ENCODE peak calls at places on chromosomes 11 and 22, in seven cellular contexts. W is coronary artery; D is RPMI7951; I is HT1080; A is CD8-positive, alpha-beta T cell; C is hippocampal formation; Y is cardiac septum. V is an unnamed sample.

GRCh38 chr11:18617688-18618340 is 16.3 kb downstream of the SPTY2D1 start:
- DNase-seq in W (peak; percentile 14), D (peak; percentile 23), I (peak; percentile 45), A (no peak), C (no peak), Y (no peak), V (no peak)

GRCh38 chr11:69292221-69292648 is 1.7 kb upstream of the MYEOV start:
- DNase-seq in W (no peak), D (no peak), I (peak; percentile 18), A (peak; percentile 25), C (no peak), Y (no peak), V (no peak)

GRCh38 chr11:111494040-111494439 is 18.1 kb downstream of the BTG4 start:
- DNase-seq in W (no peak), D (no peak), I (no peak), A (no peak), C (no peak), Y (no peak), V (no peak)

GRCh38 chr11:45149483-45150056 is 3.1 kb downstream of the PRDM11 start:
- DNase-seq in W (peak; percentile 65), D (no peak), I (no peak), A (no peak), C (no peak), Y (peak; percentile 43), V (no peak)

GRCh38 chr11:83726316-83726715 is 440.1 kb upstream of the CCDC90B start:
- DNase-seq in W (no peak), D (no peak), I (no peak), A (no peak), C (no peak), Y (no peak), V (no peak)

GRCh38 chr11:33615751-33616150 is 84.9 kb downstream of the C11orf91 start:
- DNase-seq in W (no peak), D (no peak), I (no peak), A (no peak), C (no peak), Y (no peak), V (no peak)

GRCh38 chr11:127288926-127289325 is 288.4 kb upstream of the KIRREL3 start:
- DNase-seq in W (no peak), D (no peak), I (no peak), A (no peak), C (no peak), Y (no peak), V (no peak)

GRCh38 chr22:39717099-39717498 is 146.5 kb downstream of the CACNA1I start:
- DNase-seq in W (no peak), D (no peak), I (no peak), A (no peak), C (no peak), Y (peak; percentile 9), V (no peak)

GRCh38 chr11:133951484-133952198 is 5.1 kb downstream of the IGSF9B start:
- DNase-seq in W (peak; percentile 90), D (peak; percentile 49), I (peak; percentile 27), A (no peak), C (no peak), Y (no peak), V (no peak)

GRCh38 chr11:63951779-63952536 is 13.2 kb downstream of the NAA40 start:
- DNase-seq in W (no peak), D (no peak), I (no peak), A (no peak), C (no peak), Y (no peak), V (no peak)

GRCh38 chr11:66542362-66542761 is 3.5 kb downstream of the ZDHHC24 start:
- DNase-seq in W (no peak), D (peak; percentile 32), I (peak; percentile 60), A (no peak), C (no peak), Y (no peak), V (no peak)

GRCh38 chr22:44185237-44186120 is 4.8 kb downstream of the PARVG start:
- DNase-seq in W (no peak), D (no peak), I (no peak), A (no peak), C (no peak), Y (no peak), V (no peak)

GRCh38 chr11:73312806-73313403 is 4.8 kb downstream of the ARHGEF17 start:
- DNase-seq in W (no peak), D (peak; percentile 59), I (no peak), A (no peak), C (no peak), Y (no peak), V (no peak)

GRCh38 chr11:65434057-65434666 is 11.6 kb downstream of the NEAT1 start:
- DNase-seq in W (peak; percentile 69), D (no peak), I (no peak), A (no peak), C (no peak), Y (peak; percentile 17), V (no peak)

GRCh38 chr11:18171377-18172000 is 1.1 kb upstream of the MRGPRX4 start:
- DNase-seq in W (no peak), D (peak; percentile 22), I (peak; percentile 69), A (no peak), C (no peak), Y (no peak), V (peak; percentile 53)

GRCh38 chr11:32829680-32830412 is at the start of gene PRRG4:
- DNase-seq in W (peak; percentile 75), D (peak; percentile 40), I (peak; percentile 31), A (no peak), C (peak; percentile 8), Y (peak; percentile 82), V (peak; percentile 77)

GRCh38 chr11:31441296-31441695 is 68.1 kb downstream of the IMMP1L start:
- DNase-seq in W (no peak), D (no peak), I (no peak), A (no peak), C (no peak), Y (no peak), V (no peak)

GRCh38 chr11:22670803-22671202 is 4.4 kb downstream of the GAS2 start:
- DNase-seq in W (no peak), D (no peak), I (peak; percentile 23), A (no peak), C (no peak), Y (no peak), V (peak; percentile 54)

GRCh38 chr11:8593935-8594909 is at the start of gene STK33:
- DNase-seq in W (no peak), D (no peak), I (peak; percentile 82), A (no peak), C (no peak), Y (peak; percentile 83), V (no peak)

GRCh38 chr11:20070459-20070858 is 89.8 kb downstream of the DBX1 start:
- DNase-seq in W (no peak), D (no peak), I (no peak), A (no peak), C (no peak), Y (no peak), V (no peak)

GRCh38 chr11:94728541-94728940 is 39.6 kb upstream of the AMOTL1 start:
- DNase-seq in W (no peak), D (peak; percentile 60), I (peak; percentile 39), A (no peak), C (no peak), Y (no peak), V (no peak)

GRCh38 chr11:129743029-129743846 is 72.4 kb upstream of the TMEM45B start:
- DNase-seq in W (no peak), D (peak; percentile 7), I (no peak), A (no peak), C (no peak), Y (no peak), V (no peak)

GRCh38 chr11:6988506-6988905 is 31.6 kb downstream of the ZNF214 start:
- DNase-seq in W (no peak), D (no peak), I (no peak), A (no peak), C (no peak), Y (no peak), V (no peak)

GRCh38 chr22:27663812-27664211 is 137.7 kb downstream of the MN1 start:
- DNase-seq in W (no peak), D (no peak), I (peak; percentile 42), A (no peak), C (no peak), Y (no peak), V (no peak)

V was measured in RKO.